ENCODE peak calls at places on chromosomes 7 and 10, in nine cellular contexts. T, C, Y, R, S, J, E, M and Q are unnamed samples.
A peak's percentile ranks its signal among the peaks of the same experiment; 100 is the strongest.

GRCh38 chr10:119125942-119126341 is 22.0 kb downstream of the DENND10 start:
- DNase-seq in S (no peak), M (no peak), Y (no peak), R (no peak), T (no peak), J (no peak), C (no peak), E (no peak), Q (no peak)

GRCh38 chr7:113824117-113824823 is 94.5 kb downstream of the PPP1R3A start:
- DNase-seq in C (no peak), S (no peak), J (no peak), Y (no peak), E (no peak), R (no peak), T (no peak), M (no peak), Q (no peak)

GRCh38 chr7:88309845-88310244 is 3.2 kb upstream of the STEAP4 start:
- DNase-seq in R (peak; percentile 14), Y (no peak), T (no peak), E (no peak), J (no peak), M (no peak), C (no peak), S (no peak), Q (no peak)

GRCh38 chr10:91198781-91199180 is 21.7 kb upstream of the PCGF5 start:
- DNase-seq in T (no peak), R (peak; percentile 94), C (no peak), Y (no peak), J (no peak), M (no peak), E (no peak), S (peak; percentile 84), Q (no peak)

GRCh38 chr7:124462249-124462648 is 303.3 kb downstream of the GPR37 start:
- DNase-seq in E (no peak), R (peak; percentile 95), T (no peak), Y (no peak), J (no peak), M (no peak), C (no peak), S (no peak), Q (no peak)

GRCh38 chr7:4083513-4083912 is 598.6 kb upstream of the FOXK1 start:
- DNase-seq in S (no peak), R (no peak), M (no peak), Y (no peak), T (no peak), E (no peak), J (no peak), C (no peak), Q (no peak)

GRCh38 chr10:35058134-35058533 is 32.0 kb downstream of the CUL2 start:
- DNase-seq in S (no peak), E (no peak), T (no peak), M (no peak), Y (no peak), C (no peak), R (peak; percentile 83), J (peak; percentile 20), Q (no peak)

GRCh38 chr7:156523447-156524048 is 117.0 kb upstream of the RNF32 start:
- DNase-seq in J (no peak), S (no peak), M (no peak), T (no peak), E (no peak), Y (no peak), C (no peak), R (no peak), Q (no peak)

GRCh38 chr10:51000976-51001375 is 73.3 kb upstream of the PRKG1 start:
- DNase-seq in Y (no peak), S (no peak), J (no peak), R (no peak), T (no peak), C (no peak), M (no peak), E (no peak), Q (no peak)

GRCh38 chr7:143318661-143319060 is 2.8 kb downstream of the CLCN1 start:
- DNase-seq in T (no peak), S (no peak), E (no peak), R (peak; percentile 77), Y (no peak), C (no peak), M (no peak), J (no peak), Q (no peak)

GRCh38 chr10:27225642-27226257 is 14.8 kb downstream of the ACBD5 start:
- DNase-seq in R (no peak), T (no peak), E (no peak), M (no peak), Y (no peak), C (no peak), S (peak; percentile 18), J (no peak), Q (no peak)

GRCh38 chr10:27225011-27225590 is 15.5 kb downstream of the ACBD5 start:
- DNase-seq in J (no peak), M (no peak), R (no peak), S (no peak), T (no peak), E (no peak), C (no peak), Y (no peak), Q (no peak)

DNA sequence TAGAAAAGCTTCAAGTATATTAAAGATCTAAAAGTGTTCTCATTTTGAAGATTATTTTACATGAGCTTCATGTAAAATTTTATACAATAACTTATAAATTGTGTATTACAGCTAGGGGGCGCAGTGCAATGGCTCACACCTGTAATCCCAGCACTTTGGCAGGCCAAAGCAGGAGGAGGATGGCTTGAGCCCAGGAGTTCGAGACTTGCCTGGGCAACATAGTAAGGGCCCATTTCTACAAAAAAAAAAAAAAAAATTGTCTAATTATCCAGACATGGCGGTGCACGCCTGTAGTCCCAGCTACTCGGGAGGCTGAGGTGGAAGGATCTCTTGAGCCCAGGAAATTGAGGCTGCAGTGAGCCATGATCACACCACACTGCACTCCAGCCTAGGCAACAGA is 16.6 kb downstream of the ACBD5 start:
- DNase-seq in C (peak; percentile 39), Y (no peak), E (peak; percentile 42), J (peak; percentile 77), R (peak; percentile 50), S (peak; percentile 58), T (no peak), M (peak; percentile 39), Q (peak; percentile 79)
- H3K4me1 ChIP-seq in C (no peaks in the 10 kb centered on the region), Y (no peaks in the 10 kb centered on the region), E (no peaks in the 10 kb centered on the region), J (no peaks in the 10 kb centered on the region), R (no peaks in the 10 kb centered on the region), S (no peaks in the 10 kb centered on the region), T (no peaks in the 10 kb centered on the region), M (no peaks in the 10 kb centered on the region), Q (no peaks in the 10 kb centered on the region)

GRCh38 chr10:70458329-70459060 is 17.0 kb upstream of the NODAL start:
- DNase-seq in M (peak; percentile 60), C (no peak), R (peak; percentile 73), Y (peak; percentile 89), S (peak; percentile 25), E (peak; percentile 45), J (peak; percentile 63), T (peak; percentile 92), Q (peak; percentile 83)
- H3K4me3 ChIP-seq in M (no peak overlapping the region), C (no peak overlapping the region), R (no peak overlapping the region), Y (peak overlapping the region; percentile 22), S (no peak overlapping the region), E (peak overlapping the region; percentile 18), J (peak overlapping the region; percentile 80), T (peak overlapping the region; percentile 49), Q (peak overlapping the region; percentile 18)

DNA sequence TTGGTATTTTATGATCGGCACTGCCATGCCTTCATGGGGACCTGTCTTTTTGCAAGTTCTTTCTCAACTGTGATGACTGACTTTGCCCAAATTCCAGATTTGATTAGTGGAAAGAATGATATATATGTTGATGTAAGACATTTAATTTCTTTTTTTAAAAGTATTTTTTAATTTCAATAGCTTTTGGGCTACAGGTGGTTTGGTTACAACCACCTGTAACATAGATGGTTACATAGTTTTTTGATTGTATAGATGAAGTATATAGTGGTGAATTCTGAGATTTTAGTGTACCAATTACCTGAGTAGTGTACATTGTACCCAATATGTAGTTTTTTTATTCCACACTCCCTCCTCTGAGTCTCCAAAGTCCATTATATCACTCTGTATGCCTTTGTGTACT is 69.6 kb downstream of the MCU start:
- DNase-seq in J (no peak), R (no peak), M (no peak), T (no peak), E (no peak), Y (no peak), S (no peak), C (no peak), Q (no peak)
- H3K4me1 ChIP-seq in J (peaks cover 31% of the 10 kb centered on the region), R (peaks cover 2% of the 10 kb centered on the region), M (no peaks in the 10 kb centered on the region), T (no peaks in the 10 kb centered on the region), E (no peaks in the 10 kb centered on the region), Y (no peaks in the 10 kb centered on the region), S (no peaks in the 10 kb centered on the region), C (no peaks in the 10 kb centered on the region), Q (no peaks in the 10 kb centered on the region)

GRCh38 chr7:95599069-95599468 is 2.8 kb upstream of the PDK4 start:
- DNase-seq in M (no peak), R (no peak), S (no peak), C (no peak), Y (no peak), T (no peak), E (no peak), J (no peak), Q (no peak)

GRCh38 chr7:95598511-95598910 is 2.2 kb upstream of the PDK4 start:
- DNase-seq in Y (no peak), J (no peak), S (no peak), E (no peak), C (no peak), T (no peak), R (no peak), M (no peak), Q (no peak)

GRCh38 chr7:95594185-95594584 is 2.1 kb downstream of the PDK4 start:
- DNase-seq in C (no peak), E (no peak), T (no peak), R (no peak), S (no peak), M (no peak), Y (no peak), J (no peak), Q (no peak)

GRCh38 chr7:95595825-95596182 is 512 bp downstream of the PDK4 start:
- DNase-seq in E (peak; percentile 40), R (no peak), T (no peak), Y (no peak), J (no peak), M (no peak), S (no peak), C (no peak), Q (no peak)

DNA sequence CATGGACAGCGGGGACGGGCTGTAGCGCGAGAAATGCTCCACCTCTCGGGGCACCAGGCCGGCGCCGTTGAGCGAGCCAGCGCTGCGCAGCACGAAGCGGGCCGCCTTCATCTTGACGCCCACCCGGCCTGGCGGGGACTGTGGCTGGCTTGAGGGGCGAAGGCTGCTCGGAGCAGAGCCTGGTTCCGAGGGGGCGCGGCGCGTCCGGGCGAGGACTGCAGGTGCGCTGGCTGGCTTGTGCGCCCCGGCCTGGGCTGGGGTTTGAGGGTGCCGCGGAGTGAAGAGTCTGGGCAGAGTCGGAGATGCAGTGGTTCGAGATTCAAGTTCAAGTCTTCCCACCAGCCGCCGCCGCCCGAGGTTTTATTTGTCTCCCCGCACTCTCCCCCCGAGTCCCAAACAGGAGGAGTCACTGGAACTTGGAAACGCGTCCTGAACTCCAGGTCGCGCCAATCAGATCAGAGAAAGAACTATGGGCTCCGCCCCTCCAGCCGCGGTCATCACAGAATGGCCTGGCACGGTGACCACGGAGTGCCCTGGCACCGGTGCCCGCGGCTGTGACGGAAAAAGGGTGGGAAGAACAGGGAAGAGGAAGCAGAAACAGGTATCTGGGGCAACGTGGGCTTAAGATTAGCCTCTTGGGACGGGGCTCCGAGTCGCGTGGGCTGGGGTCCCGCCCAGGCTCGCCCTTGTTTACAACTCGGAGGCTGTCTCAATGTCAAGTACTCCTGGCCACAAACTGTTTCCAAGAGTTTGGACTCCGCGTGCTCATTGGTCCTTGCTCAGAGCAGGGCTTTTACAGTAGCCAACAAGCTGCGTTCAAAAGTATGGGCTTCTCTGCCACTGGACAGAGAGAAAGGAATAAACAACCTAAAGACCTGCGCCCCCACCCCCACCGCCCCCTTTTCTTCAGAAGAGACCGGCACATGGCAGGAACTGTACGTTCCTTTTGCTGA is at the start of gene PDK4:
- DNase-seq in S (peak; percentile 94), Y (peak; percentile 94), M (peak; percentile 93), E (peak; percentile 94), J (peak; percentile 80), R (peak; percentile 94), T (peak; percentile 99), C (no peak), Q (peak; percentile 91)
- H3K4me3 ChIP-seq in S (peak within 1 kb of the TSS; percentile 53), Y (peak within 1 kb of the TSS; percentile 94), M (peak within 1 kb of the TSS; percentile 93), E (peak within 1 kb of the TSS; percentile 85), J (peak within 1 kb of the TSS; percentile 84), R (peak within 1 kb of the TSS; percentile 90), T (peak within 1 kb of the TSS; percentile 77), C (no peak within 1 kb of the TSS), Q (peak within 1 kb of the TSS; percentile 81)